ENCODE peak calls at places on chromosomes 2 and 18, in nine cellular contexts. S, J, G, B, Y, T, D, W and L are unnamed samples.
A peak's percentile ranks its signal among the peaks of the same experiment; 100 is the strongest.

GRCh38 chr2:66346241-66346664 is 88.7 kb upstream of the MEIS1 start:
- DNase-seq in S (no peak), J (no peak), G (no peak), B (no peak), Y (no peak), T (no peak), D (no peak), W (no peak), L (no peak)

GRCh38 chr2:183903026-183903425 is 695.3 kb upstream of the ZNF804A start:
- DNase-seq in S (no peak), J (peak; percentile 9), G (no peak), B (no peak), Y (no peak), T (no peak), D (no peak), W (no peak), L (no peak)

GRCh38 chr2:229300814-229301213 is 29.7 kb upstream of the PID1 start:
- DNase-seq in S (no peak), J (peak; percentile 11), G (no peak), B (no peak), Y (no peak), T (no peak), D (no peak), W (no peak), L (no peak)

GRCh38 chr2:16824472-16824871 is 158.8 kb upstream of the CYRIA start:
- DNase-seq in S (no peak), J (no peak), G (no peak), B (no peak), Y (no peak), T (no peak), D (no peak), W (no peak), L (no peak)

GRCh38 chr2:189083088-189083487 is 96.5 kb downstream of the COL5A2 start:
- DNase-seq in S (no peak), J (no peak), G (no peak), B (no peak), Y (no peak), T (no peak), D (no peak), W (no peak), L (no peak)

GRCh38 chr2:31219131-31219969 is 2.0 kb upstream of the CAPN14 start:
- DNase-seq in S (peak; percentile 35), J (no peak), G (no peak), B (no peak), Y (no peak), T (no peak), D (no peak), W (no peak), L (no peak)

GRCh38 chr2:192194866-192195547 is at the start of gene TMEFF2:
- DNase-seq in S (peak; percentile 97), J (peak; percentile 47), G (peak; percentile 100), B (no peak), Y (peak; percentile 93), T (peak; percentile 20), D (peak; percentile 74), W (no peak), L (peak; percentile 88)

GRCh38 chr18:627211-627610 is 30.2 kb upstream of the TYMS start:
- DNase-seq in S (no peak), J (no peak), G (no peak), B (no peak), Y (no peak), T (no peak), D (no peak), W (no peak), L (no peak)

GRCh38 chr18:7696846-7697245 is 129.7 kb downstream of the PTPRM start:
- DNase-seq in S (no peak), J (no peak), G (no peak), B (no peak), Y (no peak), T (no peak), D (no peak), W (no peak), L (no peak)

GRCh38 chr2:68715353-68716041 is 19.1 kb upstream of the ARHGAP25 start:
- DNase-seq in S (no peak), J (no peak), G (no peak), B (no peak), Y (peak; percentile 46), T (peak; percentile 39), D (peak; percentile 80), W (peak; percentile 68), L (no peak)

GRCh38 chr2:157058161-157058560 is 199.3 kb upstream of the GALNT5 start:
- DNase-seq in S (no peak), J (no peak), G (no peak), B (no peak), Y (no peak), T (no peak), D (no peak), W (no peak), L (no peak)

GRCh38 chr2:17643031-17643615 is 102.6 kb downstream of the VSNL1 start:
- DNase-seq in S (no peak), J (peak; percentile 87), G (no peak), B (no peak), Y (peak; percentile 88), T (no peak), D (no peak), W (peak; percentile 63), L (no peak)

GRCh38 chr2:217219141-217219505 is 359.3 kb upstream of the TNP1 start:
- DNase-seq in S (no peak), J (no peak), G (no peak), B (no peak), Y (no peak), T (no peak), D (no peak), W (no peak), L (no peak)

GRCh38 chr2:70828914-70829824 is 6.4 kb downstream of the CD207 start:
- DNase-seq in S (no peak), J (no peak), G (no peak), B (no peak), Y (no peak), T (no peak), D (no peak), W (no peak), L (no peak)

GRCh38 chr2:118014492-118014824 is 588 bp upstream of the CCDC93 start:
- DNase-seq in S (no peak), J (no peak), G (no peak), B (no peak), Y (no peak), T (no peak), D (peak; percentile 64), W (no peak), L (no peak)

GRCh38 chr2:113174369-113174735 is 581 bp downstream of the PSD4 start:
- DNase-seq in S (no peak), J (no peak), G (no peak), B (no peak), Y (no peak), T (no peak), D (no peak), W (no peak), L (no peak)

GRCh38 chr18:23133860-23134779 is 1.2 kb upstream of the CABLES1 start:
- DNase-seq in S (no peak), J (no peak), G (no peak), B (no peak), Y (no peak), T (no peak), D (peak; percentile 73), W (peak; percentile 87), L (no peak)

GRCh38 chr2:179096090-179096489 is 46.2 kb upstream of the CCDC141 start:
- DNase-seq in S (no peak), J (no peak), G (no peak), B (no peak), Y (no peak), T (peak; percentile 28), D (peak; percentile 65), W (peak; percentile 30), L (no peak)

GRCh38 chr2:232689152-232689910 is 7.8 kb upstream of the GIGYF2 start:
- DNase-seq in S (no peak), J (peak; percentile 21), G (peak; percentile 44), B (no peak), Y (peak; percentile 42), T (no peak), D (peak; percentile 27), W (no peak), L (no peak)

GRCh38 chr18:9736942-9737813 is 29.1 kb downstream of the RAB31 start:
- DNase-seq in S (peak; percentile 66), J (no peak), G (no peak), B (no peak), Y (no peak), T (no peak), D (no peak), W (peak; percentile 73), L (no peak)

GRCh38 chr2:85601771-85602475 is 575 bp downstream of the TMEM150A start:
- DNase-seq in S (no peak), J (no peak), G (peak; percentile 65), B (no peak), Y (peak; percentile 62), T (no peak), D (peak; percentile 72), W (peak; percentile 36), L (no peak)

GRCh38 chr2:229591611-229592010 is 122.7 kb downstream of the DNER start:
- DNase-seq in S (peak; percentile 77), J (no peak), G (peak; percentile 52), B (no peak), Y (no peak), T (no peak), D (no peak), W (no peak), L (peak; percentile 16)

GRCh38 chr18:61173579-61173978 is 159.7 kb upstream of the CDH20 start:
- DNase-seq in S (no peak), J (no peak), G (no peak), B (no peak), Y (no peak), T (no peak), D (no peak), W (no peak), L (no peak)

GRCh38 chr18:79785831-79786230 is 11.9 kb upstream of the KCNG2 start:
- DNase-seq in S (no peak), J (no peak), G (no peak), B (no peak), Y (no peak), T (no peak), D (no peak), W (no peak), L (no peak)